ENCODE peak calls at places on chromosomes 4 and X, in eight cellular contexts. M is thoracic aorta, N is neural progenitor cell, E is BJ, I is upper lobe of right lung, Z is brain microvascular endothelial cell, C is Karpas-422, G is left ventricle myocardium inferior. H is an unnamed sample. For H3K27me3 and H3K36me3, the result is how much of the 10 kb centered on the place peaks cover.

GRCh38 chrX:34563061-34563460 is 94.0 kb downstream of the TMEM47 start:
- DNase-seq in M (no peak), N (peak), E (no peak), I (no peak), Z (no peak), C (no peak), G (no peak), H (no peak)

GRCh38 chrX:104284407-104285000 is 29.8 kb upstream of the ESX1 start:
- DNase-seq in M (no peak), N (no peak), E (no peak), I (no peak), Z (no peak), C (no peak), G (no peak), H (peak)

GRCh38 chrX:71367396-71367795 is 1.2 kb downstream of the TAF1 start:
- DNase-seq in M (no peak), N (no peak), E (no peak), I (no peak), Z (no peak), C (no peak), G (no peak), H (no peak)

GRCh38 chr4:74796631-74797030 is 2.3 kb upstream of the BTC start:
- DNase-seq in M (no peak), N (no peak), E (no peak), I (no peak), Z (no peak), C (no peak), G (no peak), H (no peak)

GRCh38 chr4:4443821-4444220 is 56.9 kb downstream of the NSG1 start:
- DNase-seq in M (no peak), N (no peak), E (no peak), I (no peak), Z (peak), C (no peak), G (no peak), H (no peak)

GRCh38 chrX:672931-673330 is 42.3 kb downstream of the SHOX start:
- DNase-seq in M (no peak), N (no peak), E (no peak), I (no peak), Z (no peak), C (no peak), G (no peak), H (no peak)

GRCh38 chrX:30702736-30703135 is 49.5 kb downstream of the GK start:
- DNase-seq in M (no peak), N (no peak), E (peak), I (no peak), Z (peak), C (no peak), G (no peak), H (no peak)

GRCh38 chrX:80246273-80246672 is 174.0 kb upstream of the TENT5D start:
- DNase-seq in M (no peak), N (no peak), E (no peak), I (no peak), Z (no peak), C (no peak), G (no peak), H (no peak)

GRCh38 chr4:123506311-123506685 is 109.7 kb downstream of the SPRY1 start:
- DNase-seq in M (no peak), N (no peak), E (no peak), I (no peak), Z (no peak), C (no peak), G (no peak), H (no peak)

GRCh38 chr4:121191351-121191750 is 27.2 kb upstream of the TNIP3 start:
- DNase-seq in M (no peak), N (no peak), E (no peak), I (no peak), Z (no peak), C (no peak), G (no peak), H (no peak)

GRCh38 chr4:101393256-101393655 is 45.9 kb upstream of the PPP3CA start:
- DNase-seq in M (no peak), N (no peak), E (peak), I (no peak), Z (no peak), C (no peak), G (no peak), H (peak)

DNA sequence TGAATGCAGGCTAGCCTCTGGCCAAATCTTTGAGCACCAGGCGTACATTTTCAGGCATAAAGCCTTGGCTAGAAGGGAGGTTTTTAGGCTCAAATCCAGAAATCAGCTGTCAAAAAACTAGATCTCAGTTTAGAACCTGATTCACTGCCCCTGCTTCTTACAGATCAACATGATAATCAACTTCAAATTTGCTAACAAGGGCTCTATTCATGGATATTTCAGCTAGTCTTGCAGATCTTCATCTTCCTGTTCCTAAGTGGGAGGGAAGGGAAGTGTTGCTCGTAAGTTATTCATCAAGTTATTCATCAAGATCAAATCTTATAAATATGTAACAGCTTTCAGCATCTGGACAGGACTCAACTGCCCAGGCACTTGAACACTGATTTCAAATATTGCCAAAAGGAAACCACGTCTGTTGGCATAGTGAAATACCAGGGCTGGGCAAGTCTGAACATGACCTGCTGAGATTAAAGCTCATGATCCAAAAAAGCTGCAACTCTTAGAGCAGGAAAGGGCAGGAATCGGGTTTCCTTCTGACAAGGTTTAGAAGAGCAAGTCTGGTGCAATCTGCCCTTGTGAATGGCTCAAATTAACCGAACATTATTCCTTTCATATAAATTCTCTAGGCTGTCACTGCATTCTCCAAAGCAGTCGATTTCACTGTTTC is 200.3 kb downstream of the PDGFC start:
- DNase-seq in M (peak), N (peak), E (no peak), I (no peak), Z (peak), C (no peak), G (no peak), H (peak)
- H3K4me3 ChIP-seq in M (peak), N (no peak), E (no peak), I (peak), Z (no peak), C (no peak), G (peak), H (no peak)

GRCh38 chrX:69568828-69569227 is 47.1 kb upstream of the EDA start:
- DNase-seq in M (no peak), N (no peak), E (no peak), I (no peak), Z (no peak), C (no peak), G (no peak), H (no peak)
- H3K27me3 ChIP-seq in M (under half), N (under half), E (under half), I (under half), Z (under half), C (under half), G (under half), H (under half)

DNA sequence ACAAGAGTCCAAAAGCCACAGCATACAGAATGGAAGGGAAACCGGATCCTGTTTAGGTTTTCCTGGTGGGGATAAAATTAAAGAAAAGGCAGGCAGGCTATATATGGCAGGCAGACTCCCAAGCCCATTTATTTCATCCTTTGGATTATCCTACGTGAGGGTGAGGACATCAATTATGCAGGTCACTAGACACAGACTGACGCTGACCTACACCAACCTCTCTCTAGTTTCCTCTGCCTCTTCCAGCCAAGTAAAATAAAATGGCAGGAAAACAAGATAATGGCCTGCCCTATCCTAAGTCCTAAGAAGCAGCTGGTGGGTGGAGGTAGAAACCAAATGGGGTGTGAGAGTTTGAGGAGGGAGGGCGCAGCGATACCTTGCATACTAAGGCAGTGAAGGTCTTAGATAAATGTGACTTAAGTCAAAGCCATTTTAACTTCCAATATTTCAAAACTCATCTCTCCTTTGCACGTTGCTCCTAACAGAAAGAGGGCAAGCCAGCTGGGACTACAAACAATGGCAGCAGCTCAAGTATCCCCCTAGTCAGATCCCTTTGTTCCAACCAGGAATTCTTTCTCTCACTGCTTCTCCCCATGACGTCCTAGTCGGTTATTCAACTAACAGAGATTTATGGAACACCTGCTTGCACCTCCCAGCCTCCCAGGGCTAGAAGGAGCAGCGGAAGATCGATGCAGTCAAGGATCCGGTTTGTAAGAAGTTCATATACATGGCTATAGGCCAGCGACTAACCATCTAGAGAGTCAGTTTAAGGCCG is 72.8 kb downstream of the IRF2 start:
- DNase-seq in M (no peak), N (peak), E (no peak), I (no peak), Z (no peak), C (no peak), G (no peak), H (no peak)
- H3K36me3 ChIP-seq in M (under half), N (under half), E (under half), I (half or more), Z (under half), C (under half), G (half or more), H (under half)

GRCh38 chr4:95050980-95051688 is 293.4 kb downstream of the BMPR1B start:
- DNase-seq in M (no peak), N (peak), E (no peak), I (no peak), Z (no peak), C (no peak), G (no peak), H (no peak)
- H3K4me3 ChIP-seq in M (peak), N (peak), E (no peak), I (no peak), Z (peak), C (no peak), G (no peak), H (no peak)

GRCh38 chr4:6123116-6123515 is 77.2 kb downstream of the JAKMIP1 start:
- DNase-seq in M (no peak), N (no peak), E (no peak), I (no peak), Z (no peak), C (no peak), G (no peak), H (no peak)
- H3K27me3 ChIP-seq in M (under half), N (under half), E (under half), I (under half), Z (under half), C (under half), G (half or more), H (under half)

GRCh38 chr4:53453385-53453784 is 75.9 kb downstream of the FIP1L1 start:
- DNase-seq in M (no peak), N (no peak), E (no peak), I (no peak), Z (no peak), C (no peak), G (no peak), H (no peak)
- H3K36me3 ChIP-seq in M (under half), N (under half), E (under half), I (half or more), Z (under half), C (under half), G (half or more), H (half or more)